ENCODE peak calls at places on chromosomes 1 and 21, in six cellular contexts. W, N, M, Q, B and C are unnamed samples.

GRCh38 chr1:91885331-91885715 is 628 bp downstream of the TGFBR3 start:
- DNase-seq in W (no peak), N (peak; percentile 21), M (no peak), Q (no peak), B (peak; percentile 22), C (peak; percentile 44)

GRCh38 chr1:220093361-220094015 is 444 bp upstream of the IARS2 start:
- DNase-seq in W (no peak), N (no peak), M (no peak), Q (no peak), B (no peak), C (peak; percentile 26)

GRCh38 chr1:107702946-107703571 is 261.9 kb downstream of the VAV3 start:
- DNase-seq in W (no peak), N (no peak), M (no peak), Q (no peak), B (no peak), C (no peak)

GRCh38 chr1:61395156-61395555 is 312.8 kb downstream of the NFIA start:
- DNase-seq in W (no peak), N (no peak), M (no peak), Q (no peak), B (no peak), C (no peak)

GRCh38 chr21:16424331-16424749 is 694.6 kb downstream of the USP25 start:
- DNase-seq in W (no peak), N (no peak), M (no peak), Q (no peak), B (no peak), C (no peak)

GRCh38 chr1:158951956-158952355 is 20.6 kb downstream of the PYHIN1 start:
- DNase-seq in W (peak; percentile 30), N (peak; percentile 16), M (no peak), Q (no peak), B (peak; percentile 19), C (peak; percentile 11)

GRCh38 chr1:86499987-86500593 is 31.4 kb downstream of the CLCA1 start:
- DNase-seq in W (no peak), N (no peak), M (no peak), Q (peak; percentile 32), B (no peak), C (peak; percentile 50)

GRCh38 chr1:94578856-94579255 is 37.3 kb upstream of the F3 start:
- DNase-seq in W (no peak), N (no peak), M (no peak), Q (no peak), B (no peak), C (no peak)

GRCh38 chr1:9260086-9260766 is 25.7 kb downstream of the H6PD start:
- DNase-seq in W (no peak), N (no peak), M (no peak), Q (no peak), B (no peak), C (no peak)

GRCh38 chr1:69121708-69122107 is 446.0 kb upstream of the LRRC7 start:
- DNase-seq in W (no peak), N (no peak), M (no peak), Q (no peak), B (no peak), C (no peak)

GRCh38 chr1:226674892-226675719 is 64.0 kb downstream of the ITPKB start:
- DNase-seq in W (peak; percentile 71), N (peak; percentile 66), M (no peak), Q (no peak), B (peak; percentile 63), C (no peak)

GRCh38 chr21:14870841-14871126 is 194.0 kb downstream of the NRIP1 start:
- DNase-seq in W (no peak), N (no peak), M (no peak), Q (no peak), B (no peak), C (no peak)

GRCh38 chr1:168799918-168800605 is 71.1 kb upstream of the DPT start:
- DNase-seq in W (no peak), N (no peak), M (no peak), Q (no peak), B (no peak), C (no peak)

GRCh38 chr1:51491166-51491981 is 27.7 kb downstream of the EPS15 start:
- DNase-seq in W (no peak), N (no peak), M (no peak), Q (no peak), B (no peak), C (no peak)

GRCh38 chr21:36917487-36918158 is 48.8 kb downstream of the HLCS start:
- DNase-seq in W (no peak), N (no peak), M (peak; percentile 53), Q (peak; percentile 55), B (no peak), C (no peak)

GRCh38 chr1:99115231-99115630 is 110.6 kb upstream of the PLPPR5 start:
- DNase-seq in W (no peak), N (no peak), M (no peak), Q (no peak), B (no peak), C (no peak)

GRCh38 chr1:180152588-180152987 is 2.1 kb upstream of the QSOX1 start:
- DNase-seq in W (no peak), N (no peak), M (no peak), Q (no peak), B (no peak), C (peak; percentile 63)

GRCh38 chr1:19328486-19328885 is 16.4 kb downstream of the SLC66A1 start:
- DNase-seq in W (no peak), N (no peak), M (no peak), Q (no peak), B (no peak), C (no peak)

GRCh38 chr1:66335859-66336640 is 197.9 kb upstream of the SGIP1 start:
- DNase-seq in W (peak; percentile 97), N (peak; percentile 21), M (no peak), Q (no peak), B (no peak), C (no peak)

GRCh38 chr1:201573923-201574322 is 35.0 kb downstream of the NAV1 start:
- DNase-seq in W (no peak), N (no peak), M (no peak), Q (no peak), B (no peak), C (no peak)

GRCh38 chr1:221845650-221846371 is 103.9 kb upstream of the DUSP10 start:
- DNase-seq in W (no peak), N (no peak), M (no peak), Q (peak; percentile 29), B (no peak), C (no peak)

GRCh38 chr1:230518511-230518910 is 92.4 kb upstream of the PGBD5 start:
- DNase-seq in W (no peak), N (no peak), M (no peak), Q (no peak), B (no peak), C (no peak)

GRCh38 chr1:119416006-119416640 is 1.2 kb downstream of the HSD3B2 start:
- DNase-seq in W (no peak), N (no peak), M (no peak), Q (no peak), B (no peak), C (no peak)

GRCh38 chr1:208349679-208350330 is 105.6 kb upstream of the PLXNA2 start:
- DNase-seq in W (no peak), N (no peak), M (no peak), Q (no peak), B (no peak), C (no peak)

GRCh38 chr1:3063379-3064295 is 5.4 kb upstream of the PRDM16 start:
- DNase-seq in W (no peak), N (no peak), M (peak; percentile 66), Q (no peak), B (no peak), C (no peak)
- TF ChIP-seq TAF1 in W (no peak), N (no peak), M (no peak), Q (no peak), B (no peak), C (no peak)

DNA sequence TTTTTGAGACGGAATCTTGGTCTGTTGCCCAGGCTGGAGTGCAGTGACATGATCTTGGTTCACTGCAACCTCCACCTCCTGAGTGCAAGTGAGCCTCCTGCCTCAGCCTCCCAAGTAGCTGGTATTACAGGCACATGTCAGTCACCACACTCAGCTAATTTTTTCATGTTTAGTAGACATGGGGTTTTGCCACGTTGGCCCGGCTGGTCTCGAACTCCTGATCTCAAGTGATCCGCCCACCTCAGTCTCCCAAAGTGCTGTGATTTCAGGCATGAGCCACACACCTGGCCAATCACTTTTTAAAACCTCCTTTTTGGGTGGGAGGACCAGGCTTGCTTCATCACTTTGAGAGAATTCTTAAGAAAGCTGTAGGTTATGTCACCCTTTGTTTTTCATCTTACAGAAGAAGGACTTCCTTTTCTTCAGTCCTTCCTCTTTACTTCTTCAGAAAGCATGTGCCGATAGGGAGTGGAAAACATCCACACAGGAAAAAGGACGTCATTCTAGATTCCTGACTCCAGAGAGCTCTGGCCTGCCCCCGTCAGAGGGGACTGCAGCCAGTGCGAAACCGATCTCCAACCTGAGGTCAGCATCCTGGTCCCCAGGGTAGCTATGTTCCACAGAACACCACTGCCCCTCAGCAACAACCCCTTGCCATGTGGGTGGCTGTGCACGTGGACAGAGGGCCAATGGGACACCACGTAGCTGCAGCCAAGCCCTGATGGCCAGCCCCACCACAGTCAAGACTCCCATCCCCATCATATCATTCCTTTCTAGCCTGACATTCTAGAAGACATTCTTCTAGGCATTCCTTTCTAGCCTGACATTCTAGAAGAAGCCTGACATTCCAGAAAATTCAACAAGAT is 21.9 kb downstream of the NCF2 start:
- DNase-seq in W (no peak), N (no peak), M (no peak), Q (no peak), B (no peak), C (no peak)
- TF ChIP-seq TAF1 in W (no peak), N (no peak), M (no peak), Q (no peak), B (no peak), C (no peak)

GRCh38 chr1:115040501-115040900 is 10.9 kb downstream of the TSHB start:
- DNase-seq in W (no peak), N (no peak), M (no peak), Q (no peak), B (no peak), C (no peak)

GRCh38 chr1:115036814-115037535 is 7.3 kb downstream of the TSHB start:
- DNase-seq in W (no peak), N (no peak), M (no peak), Q (peak; percentile 86), B (no peak), C (peak; percentile 10)

DNA sequence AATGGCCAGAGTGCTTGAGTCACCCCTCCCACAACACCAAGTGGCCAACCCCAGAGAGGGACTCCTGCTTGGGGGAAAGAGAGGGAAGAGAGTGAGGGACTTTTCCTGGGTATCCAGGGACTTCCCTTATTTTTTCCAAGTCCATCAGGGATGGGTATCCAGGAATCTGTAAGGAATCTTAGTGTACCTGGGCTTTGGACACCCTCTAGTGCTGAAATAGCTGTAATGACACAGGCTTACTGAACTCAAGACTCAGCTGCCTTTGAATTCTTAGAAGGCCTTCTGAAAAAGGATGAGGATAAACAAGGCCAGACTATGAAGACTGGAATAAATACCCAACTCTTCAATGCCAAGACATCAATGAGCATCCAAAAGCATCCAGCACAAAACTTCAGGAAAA is 12.0 kb downstream of the TSHB start:
- DNase-seq in W (no peak), N (no peak), M (no peak), Q (peak; percentile 59), B (no peak), C (no peak)
- TF ChIP-seq TAF1 in W (no peak), N (no peak), M (no peak), Q (no peak), B (no peak), C (no peak)

GRCh38 chr1:239913141-239913585 is 178.5 kb upstream of the FMN2 start:
- DNase-seq in W (no peak), N (no peak), M (no peak), Q (no peak), B (no peak), C (no peak)

GRCh38 chr1:239914827-239915231 is 176.9 kb upstream of the FMN2 start:
- DNase-seq in W (no peak), N (no peak), M (no peak), Q (no peak), B (no peak), C (no peak)

GRCh38 chr1:239909894-239910293 is 181.8 kb upstream of the FMN2 start:
- DNase-seq in W (no peak), N (no peak), M (no peak), Q (no peak), B (no peak), C (no peak)

GRCh38 chr1:239912471-239912870 is 179.2 kb upstream of the FMN2 start:
- DNase-seq in W (no peak), N (no peak), M (no peak), Q (no peak), B (no peak), C (no peak)
- TF ChIP-seq TAF1 in W (no peak), N (no peak), M (no peak), Q (no peak), B (no peak), C (no peak)